ENCODE peak calls at places on chromosomes 3 and 15, in five cellular contexts. T is stomach, N is heart left ventricle, J is sigmoid colon, G is ovary. F is an unnamed sample.
A peak's percentile ranks its signal among the peaks of the same experiment; 100 is the strongest.

GRCh38 chr3:81764665-81765064 is 3.2 kb upstream of the GBE1 start:
- DNase-seq in G (no peak), T (no peak), J (no peak), N (no peak), F (no peak)

GRCh38 chr3:169815590-169816150 is 3.0 kb upstream of the LRRC34 start:
- DNase-seq in T (no peak), J (no peak), N (no peak), G (no peak), F (no peak)

GRCh38 chr15:92715753-92716152 is 60.2 kb upstream of the FAM174B start:
- DNase-seq in J (peak; percentile 76), N (no peak), T (peak; percentile 37), G (peak; percentile 47), F (no peak)

GRCh38 chr15:80804970-80805495 is 25.9 kb downstream of the CEMIP start:
- DNase-seq in T (no peak), J (no peak), G (no peak), N (no peak), F (no peak)

GRCh38 chr3:149968216-149968615 is 2.5 kb downstream of the PFN2 start:
- DNase-seq in N (no peak), T (no peak), G (no peak), J (no peak), F (no peak)

GRCh38 chr3:37907906-37908305 is 46.2 kb downstream of the CTDSPL start:
- DNase-seq in G (no peak), N (no peak), T (no peak), J (no peak), F (no peak)

GRCh38 chr3:183210862-183211341 is 42.2 kb upstream of the B3GNT5 start:
- DNase-seq in T (no peak), N (no peak), J (no peak), G (no peak), F (no peak)

GRCh38 chr15:65870889-65871533 is 1.7 kb downstream of the RAB11A start:
- DNase-seq in T (no peak), J (no peak), G (no peak), N (no peak), F (no peak)

GRCh38 chr3:72100062-72100511 is 315.1 kb upstream of the PROK2 start:
- DNase-seq in J (peak; percentile 66), G (peak; percentile 26), N (no peak), T (no peak), F (no peak)

GRCh38 chr3:117719316-117719926 is 1009.8 kb downstream of the TUSC7 start:
- DNase-seq in T (no peak), G (no peak), J (no peak), N (no peak), F (no peak)

GRCh38 chr3:5063724-5064123 is 58.4 kb upstream of the ARL8B start:
- DNase-seq in N (no peak), J (peak; percentile 20), G (no peak), T (no peak), F (no peak)

GRCh38 chr3:191329654-191330308 is 545 bp downstream of the UTS2B start:
- DNase-seq in G (peak; percentile 63), T (peak; percentile 54), N (peak; percentile 58), J (peak; percentile 69), F (no peak)

GRCh38 chr15:73858062-73858461 is 15.3 kb upstream of the TBC1D21 start:
- DNase-seq in T (peak; percentile 7), J (no peak), G (no peak), N (no peak), F (no peak)

GRCh38 chr15:89802231-89802928 is 12.3 kb downstream of the ANPEP start:
- DNase-seq in J (no peak), N (no peak), T (no peak), G (no peak), F (no peak)

GRCh38 chr3:176584413-176585176 is 612.7 kb downstream of the TBL1XR1 start:
- DNase-seq in N (no peak), J (no peak), G (no peak), T (no peak), F (no peak)

GRCh38 chr3:28835751-28836150 is 445.1 kb upstream of the RBMS3 start:
- DNase-seq in J (no peak), G (peak; percentile 16), N (no peak), T (no peak), F (no peak)

GRCh38 chr15:31250033-31250432 is 76.6 kb upstream of the KLF13 start:
- DNase-seq in G (no peak), J (peak; percentile 52), N (no peak), T (no peak), F (no peak)

GRCh38 chr15:39581501-39582285 is 814 bp downstream of the THBS1 start:
- DNase-seq in T (peak; percentile 65), G (peak; percentile 64), N (peak; percentile 68), J (peak; percentile 88), F (peak; percentile 48)

GRCh38 chr3:197749315-197749600 is 425 bp upstream of the FYTTD1 start:
- DNase-seq in N (no peak), G (no peak), T (peak; percentile 39), J (no peak), F (peak; percentile 26)

GRCh38 chr3:69246612-69247011 is 124.2 kb upstream of the LMOD3 start:
- DNase-seq in T (no peak), G (no peak), J (no peak), N (no peak), F (no peak)

GRCh38 chr3:40524571-40525285 is at the start of gene ZNF621:
- DNase-seq in N (peak; percentile 95), T (peak; percentile 94), G (peak; percentile 92), J (peak; percentile 94), F (peak; percentile 86)

GRCh38 chr15:55909036-55909811 is 84.2 kb downstream of the NEDD4 start:
- DNase-seq in G (no peak), N (no peak), J (no peak), T (no peak), F (no peak)
- H3K4me1 ChIP-seq in G (no peaks in the 10 kb centered on the region), N (no peaks in the 10 kb centered on the region), J (no peaks in the 10 kb centered on the region), T (no peaks in the 10 kb centered on the region), F (no peaks in the 10 kb centered on the region)

DNA sequence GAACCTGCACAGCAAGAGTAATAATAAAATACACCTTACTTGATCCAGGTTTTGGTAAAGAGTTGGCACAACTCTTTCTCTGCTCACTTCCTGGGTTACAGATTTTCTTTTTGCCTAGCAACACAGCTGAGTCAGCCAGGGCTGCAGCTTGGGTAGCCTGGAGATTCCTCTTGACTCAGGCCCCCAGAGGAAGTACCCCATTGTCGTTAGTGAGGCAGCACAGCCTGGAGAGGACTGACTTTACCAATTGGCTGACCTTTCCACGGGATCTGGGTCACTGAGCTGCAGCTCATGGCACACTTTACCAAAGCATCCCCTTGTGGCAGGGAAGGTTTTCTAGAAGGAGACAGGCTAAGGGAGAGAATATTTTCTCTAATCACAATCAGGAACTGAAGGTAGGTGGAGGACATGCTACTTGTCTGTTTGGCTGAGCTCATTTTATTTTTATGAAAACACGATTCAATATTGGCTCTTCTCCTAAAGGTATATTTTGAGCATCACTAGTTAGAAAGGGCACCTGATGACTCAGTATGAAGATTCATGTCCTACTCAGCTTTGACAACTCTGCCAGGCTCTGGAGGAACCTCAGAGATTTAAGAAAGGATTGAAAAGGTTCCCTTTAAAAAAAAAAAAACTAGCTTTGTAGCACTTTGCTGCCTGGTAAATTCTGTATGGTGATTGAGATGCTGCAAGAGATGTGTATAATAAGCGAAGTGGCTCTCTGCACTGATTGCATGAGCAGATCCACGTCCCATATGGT is 124.9 kb downstream of the CHDH start:
- DNase-seq in G (no peak), T (no peak), N (no peak), J (no peak), F (no peak)
- TF ChIP-seq POLR2A in G (no peak), T (no peak), N (no peak), J (no peak), F (no peak)

DNA sequence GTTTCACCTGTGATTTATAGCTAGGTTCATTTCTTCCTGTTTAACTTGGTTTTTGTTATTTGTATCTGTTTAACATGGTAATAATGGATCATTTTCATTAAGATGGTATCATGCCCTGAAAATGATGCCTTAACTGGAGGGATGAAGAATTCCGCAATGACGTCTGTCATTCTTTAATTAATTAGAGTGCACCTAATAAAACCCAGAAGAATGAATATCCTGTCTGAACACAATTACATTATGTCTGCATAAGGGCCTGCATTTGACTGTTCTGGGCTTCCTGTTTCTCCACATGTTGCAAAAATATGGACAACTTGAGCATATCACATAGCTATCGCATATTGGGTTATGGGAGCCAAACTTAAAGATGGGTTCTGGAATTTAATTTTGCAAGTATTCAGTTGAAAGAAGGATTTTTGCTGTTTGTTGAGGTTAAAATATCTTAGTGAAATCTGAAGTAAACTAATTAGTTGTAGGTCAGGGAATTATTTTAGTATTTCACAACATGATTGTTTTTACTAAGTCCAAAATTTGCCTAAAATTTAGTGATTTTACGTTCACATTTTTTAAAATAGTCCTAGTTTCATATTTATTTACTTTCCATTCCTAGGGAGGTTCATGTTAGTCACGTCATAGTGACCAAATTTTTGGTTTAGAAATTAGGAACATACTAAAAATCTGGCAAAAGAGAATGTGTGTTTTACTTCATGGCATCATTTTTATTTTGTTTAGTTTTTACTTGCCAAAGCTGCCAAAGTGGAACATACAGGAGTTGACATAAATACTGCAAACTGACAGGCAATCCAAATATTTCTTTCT is 321.0 kb upstream of the TGFBR2 start:
- DNase-seq in N (no peak), T (no peak), G (no peak), J (no peak), F (no peak)
- H3K4me1 ChIP-seq in N (peaks cover 7% of the 10 kb centered on the region), T (peaks cover 37% of the 10 kb centered on the region), G (peaks cover 5% of the 10 kb centered on the region), J (peaks cover 16% of the 10 kb centered on the region), F (peaks cover 13% of the 10 kb centered on the region)

GRCh38 chr15:59532770-59533379 is 78.7 kb upstream of the GCNT3 start:
- DNase-seq in T (peak; percentile 25), G (peak; percentile 31), N (no peak), J (peak; percentile 14), F (no peak)
- TF ChIP-seq POLR2A in T (no peak), G (no peak), N (no peak), J (no peak), F (no peak)